ENCODE peak calls at places on chromosomes 13 and 19, in ten cellular contexts. Q, Z, B, F, E, N, L, M, C and H are unnamed samples.

GRCh38 chr19:39211731-39212376 is 7.8 kb upstream of the SYCN start:
- DNase-seq in Q (no peak), Z (no peak), B (no peak), F (no peak), E (no peak), N (no peak), L (no peak), M (no peak), C (no peak), H (no peak)

GRCh38 chr13:91313103-91313502 is 34.4 kb upstream of the MIR17HG start:
- DNase-seq in Q (no peak), Z (no peak), B (peak), F (no peak), E (peak), N (no peak), L (no peak), M (peak), C (no peak), H (no peak)

GRCh38 chr19:45638930-45639729 is at the start of gene EML2:
- DNase-seq in Q (peak), Z (no peak), B (peak), F (peak), E (peak), N (peak), L (no peak), M (no peak), C (no peak), H (peak)

GRCh38 chr13:24274452-24274971 is 34.9 kb upstream of the C1QTNF9 start:
- DNase-seq in Q (no peak), Z (no peak), B (no peak), F (peak), E (no peak), N (peak), L (no peak), M (no peak), C (peak), H (no peak)

GRCh38 chr13:93758575-93758974 is 532.0 kb downstream of the GPC6 start:
- DNase-seq in Q (no peak), Z (no peak), B (no peak), F (no peak), E (no peak), N (no peak), L (no peak), M (peak), C (no peak), H (no peak)

GRCh38 chr13:112898786-112899617 is 70.0 kb upstream of the MCF2L start:
- DNase-seq in Q (no peak), Z (no peak), B (no peak), F (no peak), E (no peak), N (no peak), L (no peak), M (no peak), C (no peak), H (no peak)

GRCh38 chr19:46478356-46478986 is 7.1 kb upstream of the PNMA8A start:
- DNase-seq in Q (no peak), Z (no peak), B (no peak), F (no peak), E (peak), N (no peak), L (no peak), M (peak), C (no peak), H (no peak)

GRCh38 chr13:108859202-108860012 is 230.0 kb downstream of the MYO16 start:
- DNase-seq in Q (no peak), Z (peak), B (no peak), F (no peak), E (no peak), N (no peak), L (peak), M (peak), C (no peak), H (no peak)

GRCh38 chr13:40194204-40194806 is 472.1 kb downstream of the FOXO1 start:
- DNase-seq in Q (no peak), Z (no peak), B (no peak), F (no peak), E (no peak), N (no peak), L (no peak), M (peak), C (no peak), H (no peak)

GRCh38 chr13:49409008-49409407 is 34.9 kb downstream of the CAB39L start:
- DNase-seq in Q (no peak), Z (no peak), B (no peak), F (no peak), E (no peak), N (no peak), L (no peak), M (no peak), C (no peak), H (no peak)

GRCh38 chr13:30157616-30157993 is 149.7 kb downstream of the KATNAL1 start:
- DNase-seq in Q (no peak), Z (no peak), B (no peak), F (no peak), E (no peak), N (no peak), L (no peak), M (no peak), C (no peak), H (no peak)

GRCh38 chr13:22561581-22561980 is 619.2 kb upstream of the SGCG start:
- DNase-seq in Q (no peak), Z (no peak), B (no peak), F (no peak), E (no peak), N (no peak), L (no peak), M (no peak), C (no peak), H (peak)

GRCh38 chr19:579111-579841 is 6.9 kb downstream of the BSG start:
- DNase-seq in Q (no peak), Z (no peak), B (no peak), F (no peak), E (no peak), N (no peak), L (no peak), M (no peak), C (no peak), H (no peak)

GRCh38 chr13:99282264-99283231 is 24.4 kb upstream of the GPR18 start:
- DNase-seq in Q (no peak), Z (no peak), B (no peak), F (no peak), E (no peak), N (no peak), L (no peak), M (no peak), C (no peak), H (no peak)

GRCh38 chr13:24251525-24251924 is 57.9 kb upstream of the C1QTNF9 start:
- DNase-seq in Q (no peak), Z (no peak), B (no peak), F (no peak), E (no peak), N (peak), L (no peak), M (no peak), C (no peak), H (no peak)

GRCh38 chr13:45678282-45678681 is 23.8 kb upstream of the CBY2 start:
- DNase-seq in Q (no peak), Z (no peak), B (no peak), F (no peak), E (peak), N (no peak), L (no peak), M (no peak), C (no peak), H (no peak)

GRCh38 chr19:18832331-18833140 is 777 bp downstream of the UPF1 start:
- DNase-seq in Q (no peak), Z (no peak), B (peak), F (no peak), E (peak), N (peak), L (no peak), M (no peak), C (no peak), H (no peak)

GRCh38 chr19:7645159-7645558 is 8.2 kb downstream of the STXBP2 start:
- DNase-seq in Q (no peak), Z (no peak), B (no peak), F (no peak), E (no peak), N (no peak), L (no peak), M (no peak), C (no peak), H (no peak)

GRCh38 chr19:45999653-46000121 is 4.4 kb downstream of the CCDC61 start:
- DNase-seq in Q (peak), Z (no peak), B (peak), F (no peak), E (peak), N (no peak), L (no peak), M (peak), C (peak), H (peak)

GRCh38 chr13:33639158-33639557 is 178.8 kb upstream of the RFC3 start:
- DNase-seq in Q (peak), Z (no peak), B (no peak), F (no peak), E (no peak), N (no peak), L (peak), M (peak), C (no peak), H (no peak)

GRCh38 chr19:6668696-6669095 is 1.3 kb downstream of the TNFSF14 start:
- DNase-seq in Q (no peak), Z (no peak), B (no peak), F (no peak), E (no peak), N (no peak), L (no peak), M (no peak), C (no peak), H (no peak)

GRCh38 chr19:39199025-39199424 is 2.3 kb downstream of the NCCRP1 start:
- DNase-seq in Q (no peak), Z (no peak), B (no peak), F (peak), E (peak), N (no peak), L (no peak), M (peak), C (peak), H (peak)

GRCh38 chr19:49132974-49133609 is 13.7 kb downstream of the PPFIA3 start:
- DNase-seq in Q (peak), Z (no peak), B (no peak), F (peak), E (peak), N (no peak), L (no peak), M (no peak), C (no peak), H (no peak)

GRCh38 chr13:110015253-110015652 is 228.9 kb upstream of the IRS2 start:
- DNase-seq in Q (no peak), Z (no peak), B (no peak), F (peak), E (peak), N (no peak), L (no peak), M (no peak), C (no peak), H (peak)

GRCh38 chr19:8150178-8150865 is 930 bp upstream of the FBN3 start:
- DNase-seq in Q (no peak), Z (no peak), B (no peak), F (no peak), E (no peak), N (no peak), L (no peak), M (no peak), C (no peak), H (no peak)

GRCh38 chr13:25943666-25944065 is 108.2 kb downstream of the SHISA2 start:
- DNase-seq in Q (no peak), Z (no peak), B (no peak), F (no peak), E (no peak), N (no peak), L (peak), M (no peak), C (no peak), H (no peak)

GRCh38 chr19:42124386-42124901 is 7.8 kb downstream of the POU2F2 start:
- DNase-seq in Q (no peak), Z (no peak), B (no peak), F (no peak), E (no peak), N (no peak), L (no peak), M (no peak), C (no peak), H (no peak)

GRCh38 chr19:35161434-35161743 is 6.9 kb downstream of the FXYD5 start:
- DNase-seq in Q (no peak), Z (no peak), B (no peak), F (no peak), E (no peak), N (no peak), L (no peak), M (no peak), C (no peak), H (no peak)

GRCh38 chr19:13079542-13079986 is 23.1 kb downstream of the LYL1 start:
- DNase-seq in Q (peak), Z (no peak), B (no peak), F (peak), E (no peak), N (no peak), L (peak), M (peak), C (no peak), H (no peak)

GRCh38 chr13:53005631-53006030 is 23.0 kb upstream of the OLFM4 start:
- DNase-seq in Q (no peak), Z (no peak), B (no peak), F (no peak), E (no peak), N (no peak), L (no peak), M (no peak), C (no peak), H (no peak)

GRCh38 chr19:7550987-7551761 is 15.7 kb downstream of the PNPLA6 start:
- DNase-seq in Q (peak), Z (no peak), B (peak), F (peak), E (peak), N (no peak), L (no peak), M (no peak), C (peak), H (no peak)

GRCh38 chr19:17125728-17126677 is 50.4 kb downstream of the MYO9B start:
- DNase-seq in Q (peak), Z (no peak), B (no peak), F (peak), E (no peak), N (peak), L (no peak), M (peak), C (peak), H (no peak)

GRCh38 chr13:23811366-23812027 is 77.7 kb downstream of the MIPEP start:
- DNase-seq in Q (no peak), Z (no peak), B (no peak), F (no peak), E (no peak), N (no peak), L (no peak), M (no peak), C (no peak), H (no peak)

GRCh38 chr19:18093439-18094161 is 4.0 kb upstream of the MAST3 start:
- DNase-seq in Q (no peak), Z (no peak), B (no peak), F (no peak), E (no peak), N (no peak), L (no peak), M (peak), C (no peak), H (no peak)

GRCh38 chr13:101945435-101945834 is 456.4 kb downstream of the FGF14 start:
- DNase-seq in Q (no peak), Z (no peak), B (no peak), F (no peak), E (peak), N (no peak), L (no peak), M (no peak), C (no peak), H (no peak)

GRCh38 chr19:19459707-19460251 is 54.3 kb downstream of the GATAD2A start:
- DNase-seq in Q (peak), Z (no peak), B (no peak), F (peak), E (no peak), N (peak), L (peak), M (peak), C (no peak), H (peak)

GRCh38 chr19:1935484-1936208 is 5.3 kb upstream of the CSNK1G2 start:
- DNase-seq in Q (peak), Z (no peak), B (no peak), F (no peak), E (peak), N (no peak), L (no peak), M (peak), C (peak), H (peak)

GRCh38 chr19:17751103-17751911 is at the start of gene FCHO1:
- DNase-seq in Q (no peak), Z (no peak), B (no peak), F (peak), E (no peak), N (peak), L (no peak), M (no peak), C (peak), H (no peak)

GRCh38 chr19:56947206-56947605 is 106.7 kb upstream of the PEG3 start:
- DNase-seq in Q (no peak), Z (no peak), B (no peak), F (no peak), E (no peak), N (no peak), L (no peak), M (no peak), C (no peak), H (no peak)

GRCh38 chr13:41418027-41418426 is 39.3 kb upstream of the RGCC start:
- DNase-seq in Q (no peak), Z (peak), B (no peak), F (no peak), E (no peak), N (no peak), L (peak), M (peak), C (no peak), H (no peak)